ENCODE peak calls at places on chromosomes 7 and 10, in five cellular contexts. U is ovary, N is stomach, W is adrenal gland, S is body of pancreas. V is an unnamed sample.

GRCh38 chr7:78151229-78151628 is 352.7 kb downstream of the PHTF2 start:
- DNase-seq in U (no peak), N (no peak), W (no peak), S (no peak), V (no peak)

GRCh38 chr10:117370205-117370604 is 5.0 kb downstream of the PDZD8 start:
- DNase-seq in U (no peak), N (no peak), W (no peak), S (no peak), V (no peak)

GRCh38 chr10:30062090-30062489 is 2.7 kb upstream of the JCAD start:
- DNase-seq in U (no peak), N (no peak), W (no peak), S (no peak), V (no peak)

GRCh38 chr7:128591705-128592104 is 80.4 kb upstream of the GARIN1A start:
- DNase-seq in U (no peak), N (no peak), W (no peak), S (no peak), V (no peak)

GRCh38 chr10:125023269-125023668 is 81.3 kb downstream of the ZRANB1 start:
- DNase-seq in U (peak), N (peak), W (no peak), S (peak), V (no peak)

GRCh38 chr10:103612462-103613365 is 119.2 kb downstream of the NEURL1 start:
- DNase-seq in U (peak), N (no peak), W (no peak), S (no peak), V (no peak)

GRCh38 chr10:52979295-52980025 is 206.9 kb upstream of the MBL2 start:
- DNase-seq in U (no peak), N (no peak), W (no peak), S (no peak), V (no peak)

GRCh38 chr10:13961096-13961495 is 369.6 kb downstream of the FRMD4A start:
- DNase-seq in U (no peak), N (no peak), W (no peak), S (no peak), V (no peak)

GRCh38 chr10:85868627-85869499 is 497.7 kb downstream of the GRID1 start:
- DNase-seq in U (no peak), N (no peak), W (no peak), S (no peak), V (no peak)

GRCh38 chr10:77504196-77504869 is 133.3 kb downstream of the KCNMA1 start:
- DNase-seq in U (no peak), N (no peak), W (no peak), S (no peak), V (no peak)

GRCh38 chr10:31197886-31198285 is 121.1 kb upstream of the ZEB1 start:
- DNase-seq in U (no peak), N (no peak), W (no peak), S (no peak), V (no peak)

DNA sequence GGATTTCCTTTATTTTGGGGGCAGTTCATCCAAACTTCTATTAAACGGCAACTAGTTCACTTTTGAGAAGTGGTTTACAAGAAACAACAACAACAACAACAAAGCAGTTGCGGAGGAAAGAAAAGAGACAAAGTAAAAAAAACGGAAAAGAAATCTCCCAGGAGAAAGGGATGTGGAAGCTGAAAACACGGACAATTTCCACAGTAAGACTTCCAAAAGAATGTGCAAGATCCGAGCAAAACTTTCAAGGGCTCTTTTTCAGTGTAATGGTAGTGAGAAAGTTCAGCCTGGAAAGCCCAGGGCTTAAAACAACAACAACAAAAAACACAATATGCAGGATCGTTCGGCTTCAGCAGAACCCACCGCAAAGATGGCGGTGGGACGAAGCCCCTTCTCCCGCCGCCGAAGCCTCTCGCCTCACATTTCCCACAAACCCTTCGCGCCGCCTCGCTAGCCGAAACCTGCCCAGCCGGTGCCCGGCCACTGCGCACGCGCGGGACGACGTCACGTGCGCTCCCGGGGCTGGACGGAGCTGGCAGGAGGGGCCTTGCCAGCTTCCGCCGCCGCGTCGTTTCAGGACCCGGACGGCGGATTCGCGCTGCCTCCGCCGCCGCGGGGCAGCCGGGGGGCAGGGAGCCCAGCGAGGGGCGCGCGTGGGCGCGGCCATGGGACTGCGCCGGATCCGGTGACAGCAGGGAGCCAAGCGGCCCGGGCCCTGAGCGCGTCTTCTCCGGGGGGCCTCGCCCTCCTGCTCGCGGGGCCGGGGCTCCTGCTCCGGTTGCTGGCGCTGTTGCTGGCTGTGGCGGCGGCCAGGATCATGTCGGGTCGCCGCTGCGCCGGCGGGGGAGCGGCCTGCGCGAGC is at the start of gene TNKS2:
- DNase-seq in U (peak), N (peak), W (peak), S (peak), V (peak)
- TF ChIP-seq POLR2A in U (peak), N (no peak), W (peak), S (peak), V (peak)

GRCh38 chr7:104534149-104534548 is 205.7 kb downstream of the LHFPL3 start:
- DNase-seq in U (no peak), N (no peak), W (no peak), S (no peak), V (no peak)

GRCh38 chr7:104541897-104542296 is 213.5 kb downstream of the LHFPL3 start:
- DNase-seq in U (no peak), N (no peak), W (no peak), S (no peak), V (no peak)

GRCh38 chr7:104535841-104536240 is 207.4 kb downstream of the LHFPL3 start:
- DNase-seq in U (no peak), N (no peak), W (no peak), S (no peak), V (no peak)

GRCh38 chr7:104538152-104538551 is 209.7 kb downstream of the LHFPL3 start:
- DNase-seq in U (no peak), N (no peak), W (no peak), S (no peak), V (no peak)

GRCh38 chr7:104536956-104537355 is 208.6 kb downstream of the LHFPL3 start:
- DNase-seq in U (no peak), N (no peak), W (no peak), S (no peak), V (no peak)
- TF ChIP-seq POLR2A in U (no peak), N (no peak), W (no peak), S (no peak), V (no peak)

GRCh38 chr7:135558881-135559280 is 1.2 kb downstream of the NUP205 start:
- DNase-seq in U (no peak), N (no peak), W (no peak), S (no peak), V (no peak)

GRCh38 chr7:135562720-135563119 is 5.0 kb downstream of the NUP205 start:
- DNase-seq in U (no peak), N (no peak), W (no peak), S (no peak), V (no peak)

GRCh38 chr7:135552148-135552547 is 5.6 kb upstream of the NUP205 start:
- DNase-seq in U (no peak), N (no peak), W (no peak), S (no peak), V (no peak)

GRCh38 chr7:135558337-135558767 is 635 bp downstream of the NUP205 start:
- DNase-seq in U (peak), N (peak), W (peak), S (peak), V (peak)

GRCh38 chr7:135557455-135558336 is at the start of gene NUP205:
- DNase-seq in U (peak), N (peak), W (peak), S (peak), V (peak)
- TF ChIP-seq POLR2A in U (peak), N (no peak), W (peak), S (peak), V (peak)

GRCh38 chr7:26863504-26864308 is 684 bp downstream of the SKAP2 start:
- DNase-seq in U (no peak), N (no peak), W (no peak), S (no peak), V (no peak)

GRCh38 chr7:26861050-26861449 is 3.3 kb downstream of the SKAP2 start:
- DNase-seq in U (no peak), N (no peak), W (no peak), S (no peak), V (no peak)

GRCh38 chr7:26862806-26863205 is 1.6 kb downstream of the SKAP2 start:
- DNase-seq in U (no peak), N (no peak), W (no peak), S (no peak), V (no peak)

GRCh38 chr7:26865094-26865388 is 651 bp upstream of the SKAP2 start:
- DNase-seq in U (peak), N (peak), W (no peak), S (no peak), V (no peak)

GRCh38 chr7:26864309-26865093 is at the start of gene SKAP2:
- DNase-seq in U (peak), N (peak), W (peak), S (peak), V (peak)
- TF ChIP-seq POLR2A in U (peak), N (no peak), W (peak), S (peak), V (peak)

GRCh38 chr7:23597064-23597907 is at the start of gene CCDC126:
- DNase-seq in U (peak), N (peak), W (peak), S (peak), V (peak)
- TF ChIP-seq POLR2A in U (peak), N (no peak), W (peak), S (peak), V (peak)

V was measured in transverse colon.